ENCODE peak calls at places on chromosome 7, in seven cellular contexts. F, U, P, C, Y, K and O are unnamed samples.
A peak's percentile ranks its signal among the peaks of the same experiment; 100 is the strongest.

GRCh38 chr7:116557066-116557585 is 32.3 kb downstream of the CAV1 start:
- DNase-seq in Y (no peak), K (no peak), P (no peak), F (no peak), U (no peak), C (no peak), O (no peak)

GRCh38 chr7:44631458-44632115 is 25.2 kb downstream of the OGDH start:
- DNase-seq in P (no peak), U (no peak), K (peak; percentile 39), C (no peak), F (peak; percentile 39), Y (no peak), O (no peak)

GRCh38 chr7:79227035-79227434 is 226.4 kb downstream of the MAGI2 start:
- DNase-seq in P (peak; percentile 23), U (no peak), C (no peak), Y (peak; percentile 8), K (peak; percentile 61), F (no peak), O (no peak)

GRCh38 chr7:95045236-95045923 is 138.0 kb downstream of the PPP1R9A start:
- DNase-seq in U (peak; percentile 44), P (peak; percentile 66), Y (peak; percentile 35), C (no peak), F (peak; percentile 19), K (peak; percentile 49), O (peak; percentile 1)

GRCh38 chr7:68247566-68247965 is 1250.9 kb downstream of the TYW1 start:
- DNase-seq in F (no peak), Y (no peak), U (no peak), C (no peak), P (no peak), K (no peak), O (no peak)

GRCh38 chr7:43038229-43038628 is 74.2 kb upstream of the HECW1 start:
- DNase-seq in Y (peak; percentile 96), K (peak; percentile 66), U (no peak), F (no peak), P (peak; percentile 15), C (no peak), O (peak; percentile 29)

GRCh38 chr7:42070068-42070467 is 166.9 kb downstream of the GLI3 start:
- DNase-seq in U (no peak), F (no peak), Y (peak; percentile 74), P (peak; percentile 92), C (no peak), K (peak; percentile 72), O (peak; percentile 96)

GRCh38 chr7:2757904-2758672 is 70.1 kb downstream of the AMZ1 start:
- DNase-seq in C (no peak), F (no peak), Y (peak; percentile 99), K (peak; percentile 99), P (peak; percentile 93), U (no peak), O (peak; percentile 97)

GRCh38 chr7:50292165-50292757 is 12.3 kb upstream of the IKZF1 start:
- DNase-seq in F (no peak), C (no peak), Y (no peak), K (no peak), U (no peak), P (no peak), O (no peak)

GRCh38 chr7:5629941-5630340 is 151.5 kb downstream of the RNF216 start:
- DNase-seq in U (no peak), P (peak; percentile 85), K (peak; percentile 68), Y (peak; percentile 96), F (no peak), C (no peak), O (peak; percentile 86)

GRCh38 chr7:5414876-5415275 is 8.8 kb downstream of the TNRC18 start:
- DNase-seq in F (no peak), P (no peak), C (no peak), U (peak; percentile 40), Y (no peak), K (no peak), O (no peak)

GRCh38 chr7:144391823-144392255 is 11.7 kb downstream of the NOBOX start:
- DNase-seq in F (peak; percentile 58), Y (peak; percentile 79), C (peak; percentile 47), K (peak; percentile 79), U (peak; percentile 83), P (peak; percentile 74), O (peak; percentile 35)

GRCh38 chr7:158394936-158395335 is 192.7 kb downstream of the PTPRN2 start:
- DNase-seq in C (peak; percentile 56), P (peak; percentile 46), K (no peak), Y (no peak), U (peak; percentile 82), F (peak; percentile 5), O (no peak)

GRCh38 chr7:76294344-76295024 is 8.0 kb upstream of the HSPB1 start:
- DNase-seq in C (no peak), K (peak; percentile 96), P (peak; percentile 92), F (peak; percentile 55), Y (peak; percentile 98), U (peak; percentile 92), O (peak; percentile 95)

GRCh38 chr7:140732436-140732835 is 35.9 kb downstream of the NDUFB2 start:
- DNase-seq in Y (no peak), P (no peak), K (no peak), C (no peak), F (no peak), U (peak; percentile 52), O (no peak)

GRCh38 chr7:43071604-43072003 is 40.8 kb upstream of the HECW1 start:
- DNase-seq in P (peak; percentile 25), F (peak; percentile 73), K (peak; percentile 15), U (peak; percentile 94), C (peak; percentile 54), Y (peak; percentile 25), O (no peak)

GRCh38 chr7:128910569-128910945 is at the start of gene KCP:
- DNase-seq in U (no peak), K (no peak), P (no peak), C (no peak), Y (no peak), F (no peak), O (no peak)

GRCh38 chr7:128909605-128910568 is 622 bp downstream of the KCP start:
- DNase-seq in C (no peak), P (no peak), Y (peak; percentile 49), K (peak; percentile 66), F (no peak), U (peak; percentile 74), O (no peak)

GRCh38 chr7:128911441-128912031 is 1.0 kb upstream of the KCP start:
- DNase-seq in U (peak; percentile 77), C (no peak), K (no peak), P (no peak), Y (no peak), F (no peak), O (no peak)

GRCh38 chr7:128906766-128907559 is 3.5 kb downstream of the KCP start:
- DNase-seq in C (no peak), F (no peak), K (no peak), P (no peak), U (no peak), Y (no peak), O (no peak)

GRCh38 chr7:128908750-128909385 is 1.6 kb downstream of the KCP start:
- DNase-seq in U (no peak), Y (no peak), P (no peak), K (no peak), C (no peak), F (no peak), O (no peak)
- H2AFZ ChIP-seq in U (no peak overlapping the region), Y (no peak overlapping the region), P (no peak overlapping the region), K (no peak overlapping the region), C (peak overlapping the region; percentile 85), F (no peak overlapping the region), O (no peak overlapping the region)

DNA sequence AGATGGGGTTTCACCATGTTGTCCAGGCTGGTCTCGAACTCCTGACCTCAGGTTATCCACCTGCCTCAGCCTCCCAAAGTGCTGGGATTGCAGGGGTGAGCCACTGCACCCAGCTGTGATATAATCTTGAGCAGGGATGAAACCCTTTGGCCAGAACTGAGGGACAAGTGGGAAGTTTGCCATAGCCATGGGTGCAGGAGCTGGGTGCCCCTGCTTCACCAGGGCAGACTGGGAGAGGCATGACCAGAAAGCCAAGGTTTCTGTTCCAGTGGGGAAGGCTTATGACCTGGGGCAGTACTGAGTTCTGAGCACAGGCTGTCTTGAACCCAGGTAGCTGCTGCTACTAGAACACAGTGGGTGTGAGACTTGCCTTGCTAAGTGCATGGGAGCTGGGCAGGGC is 40.5 kb upstream of the CDK13 start:
- DNase-seq in K (no peak), Y (no peak), F (no peak), P (no peak), C (no peak), U (no peak), O (no peak)
- H2AFZ ChIP-seq in K (no peak overlapping the region), Y (no peak overlapping the region), F (no peak overlapping the region), P (no peak overlapping the region), C (no peak overlapping the region), U (peak overlapping the region; percentile 72), O (no peak overlapping the region)

GRCh38 chr7:130208511-130208910 is 851 bp downstream of the SSMEM1 start:
- DNase-seq in K (peak; percentile 71), P (no peak), U (no peak), F (no peak), C (no peak), Y (no peak), O (no peak)

GRCh38 chr7:130210181-130210935 is 2.7 kb downstream of the SSMEM1 start:
- DNase-seq in F (no peak), K (peak; percentile 11), P (peak; percentile 40), U (no peak), Y (peak; percentile 79), C (no peak), O (peak; percentile 56)

GRCh38 chr7:130205084-130205947 is at the start of gene TMEM209:
- DNase-seq in K (peak; percentile 97), P (peak; percentile 96), Y (peak; percentile 99), F (peak; percentile 98), U (peak; percentile 99), C (peak; percentile 96), O (peak; percentile 93)

GRCh38 chr7:130207033-130207432 is 627 bp upstream of the SSMEM1 start:
- DNase-seq in F (no peak), C (no peak), P (no peak), Y (peak; percentile 28), K (no peak), U (no peak), O (no peak)

DNA sequence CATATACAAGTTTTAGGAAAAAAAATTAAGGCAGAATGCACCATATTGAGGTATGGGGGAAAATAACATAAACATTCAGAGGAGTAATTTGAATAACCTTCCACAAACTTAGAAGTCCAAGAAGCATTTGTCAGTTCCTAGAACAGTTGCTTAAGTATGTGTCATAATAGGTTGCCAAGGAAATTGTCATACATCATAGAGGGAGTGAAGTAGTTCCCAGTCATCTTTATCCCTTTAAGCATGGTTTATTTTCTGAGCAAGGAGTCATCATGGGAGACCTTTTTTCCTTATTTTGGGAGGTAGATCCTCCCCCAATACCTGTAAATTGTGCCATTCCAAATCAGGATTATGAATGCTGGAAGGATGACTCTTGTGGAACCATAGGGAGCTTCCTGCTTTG is at the start of gene SSMEM1:
- DNase-seq in Y (peak; percentile 92), C (no peak), F (no peak), K (peak; percentile 72), U (no peak), P (peak; percentile 37), O (peak; percentile 69)
- H2AFZ ChIP-seq in Y (peak within 1 kb of the TSS; percentile 67), C (peak within 1 kb of the TSS; percentile 46), F (peak within 1 kb of the TSS; percentile 24), K (no peak within 1 kb of the TSS), U (no peak within 1 kb of the TSS), P (no peak within 1 kb of the TSS), O (no peak within 1 kb of the TSS)

DNA sequence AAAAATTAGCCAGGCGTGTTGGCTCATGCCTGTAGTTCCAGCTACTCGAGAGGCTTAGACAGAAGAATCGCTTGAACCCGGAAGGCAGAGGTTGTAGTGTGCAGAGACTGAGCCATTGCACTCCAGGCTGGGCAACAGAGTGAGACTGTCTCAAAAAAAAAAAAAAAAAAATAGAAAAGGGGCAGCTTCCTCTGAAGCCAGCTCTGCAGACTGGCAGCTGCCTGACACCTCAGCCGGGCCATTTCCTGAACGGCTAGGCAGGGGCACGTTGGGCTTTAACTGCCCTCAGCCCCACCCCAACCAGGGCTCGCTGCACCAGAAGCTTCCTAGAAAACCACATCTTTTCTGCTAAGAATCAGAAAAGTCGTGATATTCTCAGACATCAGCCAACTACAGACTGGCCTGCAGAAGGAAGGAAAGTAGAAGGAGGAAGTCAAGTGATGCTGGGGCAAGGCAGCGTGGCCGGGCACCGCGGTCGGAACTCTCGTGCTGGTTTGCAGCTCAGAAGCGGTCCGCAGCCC is 38.0 kb downstream of the PRKAG2 start:
- DNase-seq in P (no peak), K (no peak), F (peak; percentile 42), Y (no peak), C (no peak), U (no peak), O (no peak)
- H2AFZ ChIP-seq in P (no peak overlapping the region), K (no peak overlapping the region), F (peak overlapping the region; percentile 89), Y (no peak overlapping the region), C (no peak overlapping the region), U (no peak overlapping the region), O (no peak overlapping the region)